ENCODE peak calls at places on chromosomes 13 and 19, in seven cellular contexts. L, N, H, B, T, M and Z are unnamed samples.

GRCh38 chr19:35076026-35076370 is 34.5 kb downstream of the HPN start:
- DNase-seq in L (no peak), N (no peak), H (no peak), B (no peak), T (no peak), M (no peak), Z (no peak)

GRCh38 chr13:108069521-108070210 is 145.7 kb downstream of the LIG4 start:
- DNase-seq in L (no peak), N (no peak), H (no peak), B (no peak), T (no peak), M (no peak), Z (no peak)

GRCh38 chr13:101626925-101627555 is 174.6 kb downstream of the ITGBL1 start:
- DNase-seq in L (no peak), N (no peak), H (no peak), B (no peak), T (peak), M (no peak), Z (no peak)

GRCh38 chr19:55652311-55653078 is 2.3 kb upstream of the U2AF2 start:
- DNase-seq in L (no peak), N (no peak), H (peak), B (peak), T (no peak), M (no peak), Z (no peak)

GRCh38 chr19:28358604-28359003 is 854.3 kb downstream of the UQCRFS1 start:
- DNase-seq in L (no peak), N (no peak), H (no peak), B (peak), T (no peak), M (peak), Z (no peak)

GRCh38 chr19:1867359-1867724 is 4.0 kb upstream of the KLF16 start:
- DNase-seq in L (no peak), N (no peak), H (no peak), B (no peak), T (no peak), M (no peak), Z (no peak)

GRCh38 chr19:35717665-35718344 is at the start of gene KMT2B:
- DNase-seq in L (no peak), N (no peak), H (no peak), B (peak), T (no peak), M (no peak), Z (peak)

GRCh38 chr13:72145383-72145782 is 278.4 kb upstream of the DACH1 start:
- DNase-seq in L (no peak), N (no peak), H (no peak), B (no peak), T (peak), M (no peak), Z (no peak)

GRCh38 chr19:36028313-36029041 is 4.2 kb downstream of the CLIP3 start:
- DNase-seq in L (no peak), N (no peak), H (no peak), B (peak), T (no peak), M (no peak), Z (no peak)

GRCh38 chr13:65414187-65414586 is 1815.9 kb downstream of the PCDH9 start:
- DNase-seq in L (no peak), N (no peak), H (no peak), B (no peak), T (no peak), M (no peak), Z (no peak)

GRCh38 chr13:87671031-87671823 is at the start of gene SLITRK5:
- DNase-seq in L (no peak), N (peak), H (peak), B (peak), T (peak), M (peak), Z (peak)

GRCh38 chr13:114035583-114036501 is 62.0 kb upstream of the C13orf46 start:
- DNase-seq in L (no peak), N (no peak), H (no peak), B (peak), T (peak), M (no peak), Z (no peak)

GRCh38 chr19:10408511-10409291 is 5.4 kb upstream of the CDC37 start:
- DNase-seq in L (no peak), N (peak), H (peak), B (peak), T (no peak), M (no peak), Z (no peak)

GRCh38 chr13:79901336-79901735 is 420.4 kb downstream of the NDFIP2 start:
- DNase-seq in L (no peak), N (no peak), H (no peak), B (no peak), T (peak), M (no peak), Z (no peak)

GRCh38 chr13:73608157-73608516 is 526.1 kb downstream of the KLF12 start:
- DNase-seq in L (no peak), N (no peak), H (no peak), B (no peak), T (no peak), M (peak), Z (no peak)

GRCh38 chr13:28321751-28322150 is 173.2 kb downstream of the FLT1 start:
- DNase-seq in L (no peak), N (no peak), H (no peak), B (no peak), T (peak), M (no peak), Z (no peak)